ENCODE peak calls at places on chromosomes 6 and 20, in ten cellular contexts. I, V, D, K, J, T, U, L, Z and S are unnamed samples.

GRCh38 chr20:44625361-44625760 is 26.1 kb downstream of the ADA start:
- DNase-seq in I (no peak), V (no peak), D (no peak), K (no peak), J (no peak), T (no peak), U (no peak), L (no peak), Z (no peak), S (no peak)

GRCh38 chr20:61828891-61829290 is 236.8 kb downstream of the TAF4 start:
- DNase-seq in I (no peak), V (no peak), D (no peak), K (no peak), J (no peak), T (no peak), U (no peak), L (no peak), Z (no peak), S (no peak)

GRCh38 chr20:1775117-1775516 is 117.5 kb upstream of the SIRPG start:
- DNase-seq in I (peak; percentile 34), V (no peak), D (no peak), K (no peak), J (no peak), T (peak; percentile 32), U (no peak), L (no peak), Z (peak; percentile 53), S (peak; percentile 41)

GRCh38 chr20:32638848-32639247 is 34.9 kb downstream of the C20orf203 start:
- DNase-seq in I (no peak), V (peak; percentile 67), D (no peak), K (no peak), J (no peak), T (no peak), U (no peak), L (no peak), Z (no peak), S (no peak)

GRCh38 chr6:140486468-140487361 is 1112.3 kb upstream of the CITED2 start:
- DNase-seq in I (peak; percentile 23), V (no peak), D (no peak), K (no peak), J (no peak), T (peak; percentile 23), U (no peak), L (no peak), Z (peak; percentile 34), S (peak; percentile 62)

GRCh38 chr6:4936681-4937041 is 67.2 kb downstream of the RPP40 start:
- DNase-seq in I (peak; percentile 70), V (peak; percentile 17), D (no peak), K (no peak), J (no peak), T (peak; percentile 50), U (peak; percentile 59), L (peak; percentile 31), Z (peak; percentile 71), S (peak; percentile 3)

GRCh38 chr20:38633577-38634093 is 32.0 kb downstream of the ARHGAP40 start:
- DNase-seq in I (peak; percentile 80), V (peak; percentile 70), D (no peak), K (peak; percentile 35), J (peak; percentile 44), T (peak; percentile 42), U (no peak), L (no peak), Z (peak; percentile 17), S (peak; percentile 38)

GRCh38 chr6:30037182-30037788 is 23.8 kb upstream of the POLR1H start:
- DNase-seq in I (peak; percentile 52), V (no peak), D (no peak), K (no peak), J (no peak), T (peak; percentile 38), U (no peak), L (no peak), Z (peak; percentile 10), S (peak; percentile 1)

GRCh38 chr6:160041608-160042007 is 72.7 kb downstream of the IGF2R start:
- DNase-seq in I (peak; percentile 24), V (peak; percentile 3), D (peak; percentile 81), K (peak; percentile 82), J (no peak), T (peak; percentile 26), U (peak; percentile 83), L (peak; percentile 69), Z (peak; percentile 43), S (no peak)

GRCh38 chr6:30942338-30943060 is 1.7 kb downstream of the MUCL3 start:
- DNase-seq in I (peak; percentile 96), V (no peak), D (peak; percentile 85), K (peak; percentile 58), J (peak; percentile 76), T (peak; percentile 86), U (peak; percentile 62), L (no peak), Z (peak; percentile 86), S (peak; percentile 78)

GRCh38 chr20:3218307-3218988 is 9.2 kb downstream of the ITPA start:
- DNase-seq in I (peak; percentile 54), V (peak; percentile 18), D (peak; percentile 88), K (peak; percentile 68), J (peak; percentile 66), T (no peak), U (no peak), L (no peak), Z (no peak), S (no peak)

GRCh38 chr6:108207013-108207412 is 41.2 kb downstream of the NR2E1 start:
- DNase-seq in I (no peak), V (no peak), D (no peak), K (no peak), J (no peak), T (no peak), U (no peak), L (no peak), Z (no peak), S (no peak)

GRCh38 chr20:62816879-62817873 is at the start of gene COL9A3:
- DNase-seq in I (no peak), V (no peak), D (no peak), K (no peak), J (no peak), T (no peak), U (no peak), L (no peak), Z (no peak), S (no peak)